ENCODE peak calls at places on chromosomes 7 and 10, in ten cellular contexts. One of them, this sample, is unnamed. For H3K4me1, the result is how much of the 10 kb centered on the place peaks cover.

GRCh38 chr10:86253171-86254072 is 113.2 kb downstream of the GRID1 start:
- DNase-seq in uterus: peak
- DNase-seq in MM.1S: no peak
- DNase-seq in thoracic aorta: no peak
- DNase-seq in Panc1: no peak
- DNase-seq in testis: no peak
- DNase-seq in keratinocyte: no peak
- DNase-seq in endodermal cell: peak
- DNase-seq in upper lobe of left lung: no peak
- DNase-seq in breast epithelium: no peak
- DNase-seq in this sample: no peak

GRCh38 chr10:25061711-25062455 is 45.5 kb downstream of the THNSL1 start:
- DNase-seq in thoracic aorta: no peak
- DNase-seq in endodermal cell: no peak
- DNase-seq in uterus: no peak
- DNase-seq in Panc1: no peak
- DNase-seq in MM.1S: no peak
- DNase-seq in keratinocyte: peak
- DNase-seq in testis: no peak
- DNase-seq in breast epithelium: no peak
- DNase-seq in upper lobe of left lung: no peak
- DNase-seq in this sample: no peak

GRCh38 chr10:107277591-107277990 is 113.1 kb upstream of the SORCS1 start:
- DNase-seq in uterus: no peak
- DNase-seq in MM.1S: no peak
- DNase-seq in upper lobe of left lung: no peak
- DNase-seq in Panc1: no peak
- DNase-seq in thoracic aorta: no peak
- DNase-seq in endodermal cell: no peak
- DNase-seq in keratinocyte: no peak
- DNase-seq in testis: no peak
- DNase-seq in breast epithelium: no peak
- DNase-seq in this sample: no peak

GRCh38 chr10:112250555-112250954 is 32.6 kb upstream of the TECTB start:
- DNase-seq in endodermal cell: no peak
- DNase-seq in upper lobe of left lung: no peak
- DNase-seq in MM.1S: no peak
- DNase-seq in breast epithelium: no peak
- DNase-seq in thoracic aorta: no peak
- DNase-seq in keratinocyte: no peak
- DNase-seq in testis: no peak
- DNase-seq in uterus: no peak
- DNase-seq in Panc1: no peak
- DNase-seq in this sample: no peak

GRCh38 chr10:31467791-31468535 is 148.9 kb downstream of the ZEB1 start:
- DNase-seq in keratinocyte: no peak
- DNase-seq in Panc1: peak
- DNase-seq in MM.1S: peak
- DNase-seq in uterus: no peak
- DNase-seq in breast epithelium: no peak
- DNase-seq in thoracic aorta: no peak
- DNase-seq in upper lobe of left lung: no peak
- DNase-seq in testis: peak
- DNase-seq in endodermal cell: peak
- DNase-seq in this sample: no peak

GRCh38 chr10:48364659-48365405 is 58.4 kb downstream of the MAPK8 start:
- DNase-seq in testis: no peak
- DNase-seq in thoracic aorta: no peak
- DNase-seq in uterus: no peak
- DNase-seq in keratinocyte: no peak
- DNase-seq in breast epithelium: no peak
- DNase-seq in endodermal cell: no peak
- DNase-seq in Panc1: no peak
- DNase-seq in MM.1S: no peak
- DNase-seq in upper lobe of left lung: no peak
- DNase-seq in this sample: no peak

GRCh38 chr7:74187915-74188675 is 13.9 kb downstream of the EIF4H start:
- DNase-seq in breast epithelium: no peak
- DNase-seq in upper lobe of left lung: no peak
- DNase-seq in testis: no peak
- DNase-seq in uterus: no peak
- DNase-seq in MM.1S: no peak
- DNase-seq in endodermal cell: no peak
- DNase-seq in Panc1: no peak
- DNase-seq in thoracic aorta: no peak
- DNase-seq in keratinocyte: no peak
- DNase-seq in this sample: no peak

GRCh38 chr7:82605247-82605864 is 161.8 kb upstream of the CACNA2D1 start:
- DNase-seq in endodermal cell: peak
- DNase-seq in Panc1: no peak
- DNase-seq in breast epithelium: no peak
- DNase-seq in uterus: no peak
- DNase-seq in thoracic aorta: no peak
- DNase-seq in upper lobe of left lung: no peak
- DNase-seq in keratinocyte: peak
- DNase-seq in MM.1S: peak
- DNase-seq in testis: peak
- DNase-seq in this sample: no peak

GRCh38 chr7:28984631-28985030 is 26.5 kb upstream of the TRIL start:
- DNase-seq in Panc1: no peak
- DNase-seq in upper lobe of left lung: peak
- DNase-seq in MM.1S: no peak
- DNase-seq in endodermal cell: peak
- DNase-seq in keratinocyte: no peak
- DNase-seq in testis: no peak
- DNase-seq in uterus: peak
- DNase-seq in thoracic aorta: no peak
- DNase-seq in breast epithelium: no peak
- DNase-seq in this sample: peak

GRCh38 chr7:44536090-44536489 is 5.0 kb downstream of the NPC1L1 start:
- DNase-seq in thoracic aorta: no peak
- DNase-seq in upper lobe of left lung: no peak
- DNase-seq in MM.1S: no peak
- DNase-seq in Panc1: no peak
- DNase-seq in breast epithelium: no peak
- DNase-seq in uterus: no peak
- DNase-seq in endodermal cell: no peak
- DNase-seq in testis: no peak
- DNase-seq in keratinocyte: no peak
- DNase-seq in this sample: no peak

GRCh38 chr7:44533301-44534055 is 7.7 kb downstream of the NPC1L1 start:
- DNase-seq in thoracic aorta: no peak
- DNase-seq in keratinocyte: no peak
- DNase-seq in uterus: no peak
- DNase-seq in testis: no peak
- DNase-seq in Panc1: no peak
- DNase-seq in breast epithelium: no peak
- DNase-seq in endodermal cell: no peak
- DNase-seq in MM.1S: no peak
- DNase-seq in upper lobe of left lung: no peak
- DNase-seq in this sample: no peak

GRCh38 chr7:44535348-44536064 is 5.6 kb downstream of the NPC1L1 start:
- DNase-seq in thoracic aorta: no peak
- DNase-seq in keratinocyte: no peak
- DNase-seq in endodermal cell: no peak
- DNase-seq in breast epithelium: no peak
- DNase-seq in uterus: no peak
- DNase-seq in upper lobe of left lung: no peak
- DNase-seq in MM.1S: no peak
- DNase-seq in Panc1: no peak
- DNase-seq in testis: no peak
- DNase-seq in this sample: no peak

GRCh38 chr7:44534501-44534900 is 6.6 kb downstream of the NPC1L1 start:
- DNase-seq in thoracic aorta: no peak
- DNase-seq in testis: no peak
- DNase-seq in keratinocyte: no peak
- DNase-seq in upper lobe of left lung: peak
- DNase-seq in uterus: no peak
- DNase-seq in endodermal cell: peak
- DNase-seq in breast epithelium: no peak
- DNase-seq in Panc1: peak
- DNase-seq in MM.1S: peak
- DNase-seq in this sample: no peak

GRCh38 chr7:44534087-44534486 is 7.0 kb downstream of the NPC1L1 start:
- DNase-seq in Panc1: no peak
- DNase-seq in keratinocyte: no peak
- DNase-seq in uterus: no peak
- DNase-seq in MM.1S: no peak
- DNase-seq in testis: no peak
- DNase-seq in breast epithelium: no peak
- DNase-seq in thoracic aorta: no peak
- DNase-seq in endodermal cell: no peak
- DNase-seq in upper lobe of left lung: no peak
- DNase-seq in this sample: no peak
- H3K4me1 ChIP-seq in Panc1: under half
- H3K4me1 ChIP-seq in keratinocyte: under half
- H3K4me1 ChIP-seq in uterus: under half
- H3K4me1 ChIP-seq in MM.1S: under half
- H3K4me1 ChIP-seq in testis: under half
- H3K4me1 ChIP-seq in breast epithelium: under half
- H3K4me1 ChIP-seq in thoracic aorta: under half
- H3K4me1 ChIP-seq in endodermal cell: under half
- H3K4me1 ChIP-seq in upper lobe of left lung: under half
- H3K4me1 ChIP-seq in this sample: under half

DNA sequence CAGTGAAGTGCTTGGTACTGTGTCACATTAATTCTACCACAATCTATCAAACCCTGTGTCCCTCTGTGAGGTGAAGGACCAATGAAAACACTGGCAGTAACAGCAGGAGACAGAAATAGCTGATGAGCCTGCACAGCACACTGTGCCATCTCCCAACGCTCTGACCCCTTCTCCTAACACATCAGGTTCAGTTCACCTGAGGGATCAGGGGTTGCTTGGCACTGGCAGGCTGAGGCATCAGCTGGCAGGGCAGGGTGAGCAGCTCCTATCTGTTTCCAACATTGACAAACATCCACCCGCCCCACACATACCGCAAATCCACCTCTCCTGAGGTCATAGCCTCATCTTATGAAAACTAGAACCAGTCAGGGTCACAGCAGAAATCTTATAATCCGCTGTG is 120.9 kb downstream of the ICA1 start:
- DNase-seq in breast epithelium: no peak
- DNase-seq in endodermal cell: no peak
- DNase-seq in MM.1S: no peak
- DNase-seq in uterus: no peak
- DNase-seq in keratinocyte: no peak
- DNase-seq in testis: no peak
- DNase-seq in upper lobe of left lung: no peak
- DNase-seq in Panc1: no peak
- DNase-seq in thoracic aorta: no peak
- DNase-seq in this sample: no peak
- TF ChIP-seq CTCF in breast epithelium: no peak
- TF ChIP-seq CTCF in endodermal cell: no peak
- TF ChIP-seq CTCF in MM.1S: no peak
- TF ChIP-seq CTCF in uterus: no peak
- TF ChIP-seq CTCF in keratinocyte: no peak
- TF ChIP-seq CTCF in testis: no peak
- TF ChIP-seq CTCF in upper lobe of left lung: no peak
- TF ChIP-seq CTCF in Panc1: no peak
- TF ChIP-seq CTCF in thoracic aorta: no peak
- TF ChIP-seq CTCF in this sample: no peak

GRCh38 chr10:69759641-69760040 is 42.1 kb upstream of the COL13A1 start:
- DNase-seq in uterus: no peak
- DNase-seq in MM.1S: no peak
- DNase-seq in endodermal cell: no peak
- DNase-seq in upper lobe of left lung: no peak
- DNase-seq in testis: no peak
- DNase-seq in breast epithelium: no peak
- DNase-seq in keratinocyte: no peak
- DNase-seq in Panc1: no peak
- DNase-seq in thoracic aorta: no peak
- DNase-seq in this sample: no peak

GRCh38 chr10:69757206-69757552 is 44.5 kb upstream of the COL13A1 start:
- DNase-seq in uterus: no peak
- DNase-seq in keratinocyte: no peak
- DNase-seq in endodermal cell: no peak
- DNase-seq in MM.1S: no peak
- DNase-seq in upper lobe of left lung: no peak
- DNase-seq in thoracic aorta: no peak
- DNase-seq in breast epithelium: no peak
- DNase-seq in testis: no peak
- DNase-seq in Panc1: no peak
- DNase-seq in this sample: no peak

GRCh38 chr10:69757553-69758309 is 44.0 kb upstream of the COL13A1 start:
- DNase-seq in MM.1S: no peak
- DNase-seq in endodermal cell: no peak
- DNase-seq in uterus: no peak
- DNase-seq in keratinocyte: no peak
- DNase-seq in upper lobe of left lung: no peak
- DNase-seq in thoracic aorta: no peak
- DNase-seq in Panc1: no peak
- DNase-seq in breast epithelium: no peak
- DNase-seq in testis: peak
- DNase-seq in this sample: peak

GRCh38 chr10:69760086-69760485 is 41.6 kb upstream of the COL13A1 start:
- DNase-seq in upper lobe of left lung: no peak
- DNase-seq in MM.1S: no peak
- DNase-seq in testis: no peak
- DNase-seq in thoracic aorta: no peak
- DNase-seq in breast epithelium: no peak
- DNase-seq in uterus: no peak
- DNase-seq in Panc1: no peak
- DNase-seq in keratinocyte: no peak
- DNase-seq in endodermal cell: no peak
- DNase-seq in this sample: no peak

GRCh38 chr10:69758310-69758728 is 43.4 kb upstream of the COL13A1 start:
- DNase-seq in upper lobe of left lung: no peak
- DNase-seq in MM.1S: no peak
- DNase-seq in breast epithelium: no peak
- DNase-seq in uterus: no peak
- DNase-seq in testis: no peak
- DNase-seq in Panc1: no peak
- DNase-seq in thoracic aorta: no peak
- DNase-seq in endodermal cell: no peak
- DNase-seq in keratinocyte: no peak
- DNase-seq in this sample: no peak
- H3K4me1 ChIP-seq in upper lobe of left lung: under half
- H3K4me1 ChIP-seq in MM.1S: under half
- H3K4me1 ChIP-seq in breast epithelium: under half
- H3K4me1 ChIP-seq in uterus: under half
- H3K4me1 ChIP-seq in testis: under half
- H3K4me1 ChIP-seq in Panc1: under half
- H3K4me1 ChIP-seq in thoracic aorta: under half
- H3K4me1 ChIP-seq in endodermal cell: under half
- H3K4me1 ChIP-seq in keratinocyte: under half
- H3K4me1 ChIP-seq in this sample: under half

DNA sequence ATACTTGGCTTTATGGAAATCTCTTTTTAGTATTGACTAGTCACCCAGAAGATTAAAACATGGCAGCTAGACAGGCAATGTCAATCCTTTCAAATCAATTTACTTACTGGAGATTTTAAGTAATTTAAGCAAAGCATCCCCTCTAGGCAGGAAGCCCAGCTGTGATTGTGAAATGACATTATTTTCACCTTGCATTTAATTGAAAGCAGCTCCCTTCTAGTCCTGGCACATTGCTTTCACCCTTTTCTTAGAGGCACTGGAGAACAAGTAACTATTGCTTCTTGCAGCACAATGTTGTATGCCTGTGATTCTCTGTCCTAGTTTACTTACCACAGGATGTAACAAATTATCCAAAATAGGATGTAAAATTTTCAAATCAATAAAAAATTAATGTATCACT is 13.3 kb downstream of the ST7 start:
- DNase-seq in keratinocyte: no peak
- DNase-seq in testis: no peak
- DNase-seq in endodermal cell: no peak
- DNase-seq in Panc1: no peak
- DNase-seq in thoracic aorta: no peak
- DNase-seq in uterus: no peak
- DNase-seq in upper lobe of left lung: no peak
- DNase-seq in breast epithelium: no peak
- DNase-seq in MM.1S: no peak
- DNase-seq in this sample: no peak
- TF ChIP-seq CTCF in keratinocyte: no peak
- TF ChIP-seq CTCF in testis: no peak
- TF ChIP-seq CTCF in endodermal cell: no peak
- TF ChIP-seq CTCF in Panc1: no peak
- TF ChIP-seq CTCF in thoracic aorta: no peak
- TF ChIP-seq CTCF in uterus: no peak
- TF ChIP-seq CTCF in upper lobe of left lung: no peak
- TF ChIP-seq CTCF in breast epithelium: no peak
- TF ChIP-seq CTCF in MM.1S: no peak
- TF ChIP-seq CTCF in this sample: no peak